ENCODE peak calls at places on chromosome 4, in four cellular contexts. Q is H1, F is mesenchymal stem cell, X is neuronal stem cell. N is an unnamed sample.

GRCh38 chr4:158810487-158811215 is 41.8 kb downstream of the FNIP2 start:
- DNase-seq in Q (no peak), F (peak), X (no peak), N (no peak)

GRCh38 chr4:138494931-138495330 is 252.8 kb upstream of the SLC7A11 start:
- DNase-seq in Q (peak), F (peak), X (no peak), N (peak)

GRCh38 chr4:44434247-44434646 is 14.4 kb downstream of the KCTD8 start:
- DNase-seq in Q (no peak), F (no peak), X (no peak), N (no peak)

GRCh38 chr4:15331930-15332329 is 95.9 kb upstream of the C1QTNF7 start:
- DNase-seq in Q (no peak), F (no peak), X (no peak), N (no peak)

GRCh38 chr4:80788798-80789197 is 241.7 kb upstream of the BMP3 start:
- DNase-seq in Q (no peak), F (peak), X (no peak), N (no peak)

GRCh38 chr4:101806914-101807313 is 16.4 kb downstream of the BANK1 start:
- DNase-seq in Q (no peak), F (peak), X (no peak), N (no peak)

GRCh38 chr4:43223820-43224219 is 331.3 kb downstream of the GRXCR1 start:
- DNase-seq in Q (no peak), F (no peak), X (no peak), N (no peak)

GRCh38 chr4:47334597-47335185 is 128.8 kb downstream of the COMMD8 start:
- DNase-seq in Q (no peak), F (peak), X (no peak), N (no peak)

GRCh38 chr4:29717658-29718057 is 1002.5 kb upstream of the PCDH7 start:
- DNase-seq in Q (no peak), F (peak), X (no peak), N (no peak)

GRCh38 chr4:86117781-86118302 is 242.0 kb downstream of the MAPK10 start:
- DNase-seq in Q (no peak), F (no peak), X (no peak), N (no peak)

GRCh38 chr4:137609693-137610450 is 77.6 kb upstream of the PCDH18 start:
- DNase-seq in Q (no peak), F (peak), X (no peak), N (no peak)

GRCh38 chr4:17494258-17494657 is 17.6 kb downstream of the QDPR start:
- DNase-seq in Q (no peak), F (peak), X (no peak), N (no peak)

GRCh38 chr4:173505924-173506779 is 23.9 kb downstream of the HAND2 start:
- DNase-seq in Q (no peak), F (peak), X (no peak), N (peak)

GRCh38 chr4:165965503-165965902 is 92.5 kb downstream of the TLL1 start:
- DNase-seq in Q (no peak), F (no peak), X (no peak), N (no peak)

GRCh38 chr4:78560296-78560963 is 8.9 kb downstream of the ANXA3 start:
- DNase-seq in Q (no peak), F (peak), X (no peak), N (no peak)
- H2BK12ac ChIP-seq in Q (no peak), F (peak), X (no peak), N (no peak)

DNA sequence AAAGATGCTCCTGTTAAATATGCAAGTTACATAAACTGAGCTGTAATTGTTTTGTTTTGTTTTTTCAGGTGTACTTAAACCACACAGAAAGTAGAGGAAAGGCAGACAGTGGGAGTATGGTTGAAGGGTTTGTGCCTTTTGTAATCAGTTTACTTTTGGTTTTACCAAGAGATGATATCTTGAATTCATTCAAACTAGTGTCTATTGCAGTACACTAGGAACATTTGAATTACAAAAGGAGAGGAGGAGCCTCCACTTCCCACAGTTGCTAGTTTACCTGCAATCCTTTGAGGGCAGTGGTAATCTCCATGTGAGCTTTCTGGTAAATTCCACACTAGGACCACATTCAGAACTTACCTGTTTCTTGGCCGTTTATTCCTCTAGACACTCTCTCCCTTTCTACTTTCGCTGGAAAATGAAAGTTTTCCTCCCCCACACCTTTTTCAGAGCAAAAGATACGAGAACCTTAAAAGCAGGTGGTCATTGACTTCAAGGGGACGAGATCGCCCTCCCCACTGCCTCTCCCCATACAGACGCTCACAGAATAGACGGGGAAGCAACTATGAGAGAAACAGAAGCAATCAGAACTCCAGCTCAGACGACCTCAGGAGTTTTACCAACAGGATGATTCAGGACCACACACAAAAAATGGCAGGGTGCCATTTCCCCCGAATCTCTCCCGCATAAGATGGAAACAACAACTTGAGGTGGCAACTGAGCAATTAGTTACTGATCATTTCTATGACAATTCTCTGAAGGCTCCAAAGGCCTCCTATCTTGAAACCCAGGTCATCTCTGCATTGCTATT is 3.3 kb downstream of the RBM47 start:
- DNase-seq in Q (no peak), F (peak), X (no peak), N (no peak)
- H4K8ac ChIP-seq in Q (no peak), F (no peak), X (no peak), N (no peak)

GRCh38 chr4:150579591-150580234 is 2.2 kb upstream of the MAB21L2 start:
- DNase-seq in Q (no peak), F (peak), X (peak), N (peak)

GRCh38 chr4:150578745-150579470 is 3.0 kb upstream of the MAB21L2 start:
- DNase-seq in Q (no peak), F (peak), X (peak), N (peak)

GRCh38 chr4:150574678-150575077 is 7.3 kb upstream of the MAB21L2 start:
- DNase-seq in Q (no peak), F (no peak), X (no peak), N (no peak)

GRCh38 chr4:150580244-150580643 is 1.7 kb upstream of the MAB21L2 start:
- DNase-seq in Q (no peak), F (no peak), X (no peak), N (no peak)

GRCh38 chr4:150577786-150578185 is 4.2 kb upstream of the MAB21L2 start:
- DNase-seq in Q (no peak), F (no peak), X (no peak), N (no peak)
- H3K4ac ChIP-seq in Q (no peak), F (no peak), X (no peak), N (no peak)

DNA sequence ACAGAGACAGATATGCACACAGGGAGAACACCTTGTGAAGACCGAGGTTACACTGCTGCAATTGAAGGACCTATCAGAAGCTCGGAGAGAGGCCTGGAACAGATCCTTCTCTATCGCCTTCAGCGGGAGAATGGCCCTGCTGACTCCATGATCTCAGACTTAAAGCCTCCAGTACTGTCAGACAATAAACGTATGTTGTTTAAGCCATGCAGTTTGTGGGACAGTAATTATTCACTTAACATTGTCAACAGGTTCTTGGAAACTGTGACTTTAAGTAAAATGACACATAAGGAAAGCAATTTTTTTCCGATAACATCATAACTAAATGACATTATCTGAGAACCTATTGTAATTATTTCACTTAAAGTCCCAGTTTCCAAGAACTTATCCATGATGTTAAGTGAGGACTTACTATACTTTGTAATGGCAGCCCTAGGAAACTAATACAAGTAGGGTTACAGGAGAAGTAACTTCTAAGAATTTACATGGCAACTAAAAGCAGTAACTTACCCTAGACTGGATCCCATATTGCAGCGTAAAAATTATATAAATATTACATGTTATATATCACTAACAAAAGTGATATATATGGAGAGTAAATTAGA is 180.8 kb upstream of the MAB21L2 start:
- DNase-seq in Q (no peak), F (no peak), X (no peak), N (no peak)
- H2BK12ac ChIP-seq in Q (no peak), F (no peak), X (no peak), N (no peak)

DNA sequence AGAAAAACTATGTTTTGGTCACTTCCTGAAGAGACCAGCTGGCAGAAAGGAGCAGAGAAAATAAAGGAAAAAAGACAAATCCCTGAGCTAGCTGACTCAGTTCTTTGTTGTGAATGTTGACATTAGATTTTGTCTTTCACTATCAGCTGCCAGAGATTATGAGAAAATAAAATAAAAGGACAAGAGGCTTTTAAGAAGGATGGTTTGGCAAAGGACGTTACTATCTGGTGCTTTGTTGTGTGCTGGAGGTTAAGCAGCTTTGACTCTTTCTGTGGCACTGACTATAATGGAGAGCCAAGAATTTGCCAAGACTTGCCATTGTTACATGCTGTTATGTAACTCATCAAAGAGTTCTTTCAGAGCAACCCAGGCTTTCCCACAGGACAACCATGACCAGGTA is 12.1 kb downstream of the ASB5 start:
- DNase-seq in Q (no peak), F (no peak), X (peak), N (no peak)
- H4K8ac ChIP-seq in Q (no peak), F (no peak), X (no peak), N (no peak)

GRCh38 chr4:78527555-78527954 is 24.0 kb upstream of the ANXA3 start:
- DNase-seq in Q (no peak), F (no peak), X (no peak), N (no peak)
- H3K4ac ChIP-seq in Q (no peak), F (no peak), X (no peak), N (no peak)

GRCh38 chr4:57081651-57082349 is 28.4 kb downstream of the IGFBP7 start:
- DNase-seq in Q (no peak), F (no peak), X (no peak), N (peak)
- H2BK12ac ChIP-seq in Q (no peak), F (peak), X (no peak), N (no peak)

GRCh38 chr4:38354421-38354820 is 309.6 kb upstream of the KLF3 start:
- DNase-seq in Q (no peak), F (no peak), X (no peak), N (no peak)

GRCh38 chr4:38357546-38357945 is 306.5 kb upstream of the KLF3 start:
- DNase-seq in Q (no peak), F (no peak), X (no peak), N (no peak)

GRCh38 chr4:38359113-38359512 is 304.9 kb upstream of the KLF3 start:
- DNase-seq in Q (no peak), F (no peak), X (no peak), N (no peak)

GRCh38 chr4:38356686-38357085 is 307.3 kb upstream of the KLF3 start:
- DNase-seq in Q (no peak), F (no peak), X (no peak), N (no peak)

DNA sequence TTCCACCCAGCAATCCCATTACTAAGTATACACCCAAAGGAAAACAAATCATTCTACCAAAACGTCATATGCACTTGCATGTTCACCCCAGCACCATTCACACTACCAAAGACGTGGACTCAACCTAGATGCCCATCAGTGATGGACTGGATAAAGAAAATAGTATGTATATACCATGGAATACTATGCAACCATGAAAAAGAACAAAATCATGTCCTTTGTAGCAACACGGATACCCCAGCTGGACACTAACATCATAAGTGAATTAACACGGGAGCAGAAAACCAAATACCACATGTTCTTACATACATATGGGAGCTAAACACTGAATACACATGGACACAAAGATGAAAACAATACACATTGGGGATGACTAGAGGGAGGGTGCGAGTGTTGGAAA is 309.1 kb upstream of the KLF3 start:
- DNase-seq in Q (no peak), F (no peak), X (no peak), N (no peak)
- H4K8ac ChIP-seq in Q (no peak), F (no peak), X (no peak), N (no peak)

DNA sequence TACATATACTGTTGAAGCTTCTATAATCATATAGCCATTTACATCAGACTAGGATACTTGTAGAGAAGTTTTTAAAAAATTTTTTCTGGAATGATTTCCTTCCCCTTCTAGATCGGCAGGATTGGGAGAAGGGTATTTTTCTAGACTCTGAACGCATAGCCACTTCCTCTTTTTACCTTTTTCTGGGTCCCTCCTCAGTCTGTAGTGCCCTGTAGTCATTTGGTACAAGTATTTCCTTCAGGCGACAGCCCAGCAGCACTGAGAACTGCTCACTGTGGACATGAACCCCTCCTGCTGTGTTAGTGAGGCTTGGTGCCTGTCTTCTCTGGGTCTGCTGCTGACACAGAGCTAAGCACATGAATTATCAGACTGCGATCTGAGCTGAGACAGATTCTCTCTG is 255.4 kb downstream of the ARHGAP10 start:
- DNase-seq in Q (no peak), F (no peak), X (no peak), N (no peak)
- H3K4ac ChIP-seq in Q (no peak), F (no peak), X (no peak), N (no peak)

DNA sequence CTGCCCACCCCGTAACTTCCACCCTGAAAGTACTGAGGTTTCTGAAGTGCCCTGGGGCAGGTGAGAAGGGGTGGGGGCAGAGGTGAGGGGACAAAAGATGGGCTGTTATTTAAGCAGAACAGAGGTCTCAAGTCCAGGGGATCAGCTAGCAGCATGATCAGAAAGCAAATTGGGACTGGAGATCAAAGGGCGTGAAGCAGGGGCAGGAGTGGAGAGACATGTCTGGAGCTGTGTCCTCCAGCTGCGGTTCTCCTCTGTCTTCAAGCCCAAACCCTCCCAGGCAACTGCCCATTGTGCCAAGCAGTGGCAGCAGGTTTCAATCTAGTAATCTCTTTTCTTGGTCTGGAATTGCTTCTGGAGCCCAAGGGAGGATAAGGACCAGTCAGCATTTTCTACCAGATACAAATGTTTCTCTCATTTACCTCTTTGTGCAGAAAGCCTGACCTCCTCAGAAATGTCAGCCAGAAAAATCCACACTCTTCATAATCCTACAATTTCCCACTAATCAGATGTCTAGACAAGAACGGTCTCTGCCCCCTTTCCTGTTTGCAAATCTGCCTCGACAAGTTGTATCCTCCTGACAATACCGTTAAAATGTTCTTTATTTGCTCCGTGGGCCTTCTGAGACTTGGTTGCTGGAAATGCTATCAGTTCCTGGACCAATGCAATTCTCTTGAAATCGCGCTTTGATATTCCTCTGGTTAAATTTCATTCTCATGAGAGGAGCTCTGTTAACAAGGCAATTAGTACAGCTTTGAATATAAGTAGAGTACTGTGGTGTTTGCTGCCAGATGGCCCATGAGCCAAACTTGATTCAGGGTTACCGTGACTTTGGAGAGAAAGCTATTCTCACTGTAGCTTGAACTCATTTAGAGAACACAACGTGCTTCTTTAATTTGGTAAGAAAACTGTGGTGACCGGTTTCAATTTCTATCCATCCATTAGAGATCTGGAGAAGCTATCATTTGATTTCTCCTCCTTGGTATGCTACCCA is 23.1 kb upstream of the RASL11B start:
- DNase-seq in Q (no peak), F (no peak), X (no peak), N (no peak)
- H2BK12ac ChIP-seq in Q (peak), F (no peak), X (no peak), N (no peak)

N was measured in H9.